ENCODE peak calls at places on chromosome 7, in five cellular contexts. D is effector memory CD4-positive, alpha-beta T cell; I is adipocyte; J is cardiac muscle cell; G is cardiac fibroblast. O is an unnamed sample.

GRCh38 chr7:19099194-19099593 is 18.2 kb downstream of the TWIST1 start:
- DNase-seq in J (no peak), D (no peak), I (no peak), G (no peak), O (no peak)

GRCh38 chr7:24877790-24878311 is 102.1 kb downstream of the OSBPL3 start:
- DNase-seq in G (peak), J (no peak), I (no peak), D (no peak), O (no peak)

GRCh38 chr7:66167773-66168367 is 37.3 kb upstream of the TPST1 start:
- DNase-seq in I (peak), G (peak), J (peak), D (no peak), O (peak)

GRCh38 chr7:117085769-117086463 is 132.6 kb downstream of the ST7 start:
- DNase-seq in D (no peak), G (peak), J (peak), I (no peak), O (peak)

GRCh38 chr7:96346291-96346953 is 24.5 kb upstream of the SLC25A13 start:
- DNase-seq in G (no peak), D (no peak), J (no peak), I (no peak), O (no peak)

GRCh38 chr7:150398965-150399320 is 19.8 kb downstream of the ZNF775 start:
- DNase-seq in G (no peak), J (no peak), I (no peak), D (no peak), O (no peak)

GRCh38 chr7:50431316-50431715 is 18.8 kb downstream of the FIGNL1 start:
- DNase-seq in J (no peak), I (no peak), G (no peak), D (no peak), O (no peak)

GRCh38 chr7:70693690-70694356 is 438.1 kb upstream of the GALNT17 start:
- DNase-seq in I (peak), G (peak), J (peak), D (peak), O (peak)

GRCh38 chr7:133258174-133258573 is 5.3 kb downstream of the EXOC4 start:
- DNase-seq in I (no peak), G (no peak), J (no peak), D (no peak), O (no peak)

GRCh38 chr7:89316584-89316983 is 521.0 kb upstream of the TEX47 start:
- DNase-seq in D (no peak), G (no peak), J (no peak), I (no peak), O (no peak)

GRCh38 chr7:73773700-73774517 is 3.8 kb upstream of the CLDN3 start:
- DNase-seq in G (no peak), D (no peak), I (no peak), J (no peak), O (no peak)

GRCh38 chr7:150379590-150380379 is 655 bp downstream of the ZNF775 start:
- DNase-seq in D (no peak), G (peak), J (no peak), I (peak), O (peak)

GRCh38 chr7:29839302-29839701 is 33.0 kb downstream of the WIPF3 start:
- DNase-seq in G (peak), D (no peak), I (peak), J (peak), O (peak)

GRCh38 chr7:111654414-111654813 is 92.1 kb upstream of the IMMP2L start:
- DNase-seq in G (peak), D (no peak), I (peak), J (no peak), O (no peak)

GRCh38 chr7:115548756-115549155 is 481.8 kb downstream of the TFEC start:
- DNase-seq in G (no peak), D (no peak), I (no peak), J (no peak), O (no peak)

GRCh38 chr7:67475293-67475692 is 478.7 kb downstream of the TYW1 start:
- DNase-seq in G (no peak), D (no peak), I (no peak), J (no peak), O (no peak)

GRCh38 chr7:92955081-92955480 is 118.7 kb upstream of the CDK6 start:
- DNase-seq in G (no peak), D (no peak), I (no peak), J (no peak), O (no peak)

GRCh38 chr7:37385787-37386186 is 62.9 kb downstream of the ELMO1 start:
- DNase-seq in D (no peak), J (no peak), G (no peak), I (no peak), O (no peak)

GRCh38 chr7:28145931-28146330 is 34.7 kb downstream of the JAZF1 start:
- DNase-seq in D (no peak), J (no peak), I (no peak), G (no peak), O (no peak)

DNA sequence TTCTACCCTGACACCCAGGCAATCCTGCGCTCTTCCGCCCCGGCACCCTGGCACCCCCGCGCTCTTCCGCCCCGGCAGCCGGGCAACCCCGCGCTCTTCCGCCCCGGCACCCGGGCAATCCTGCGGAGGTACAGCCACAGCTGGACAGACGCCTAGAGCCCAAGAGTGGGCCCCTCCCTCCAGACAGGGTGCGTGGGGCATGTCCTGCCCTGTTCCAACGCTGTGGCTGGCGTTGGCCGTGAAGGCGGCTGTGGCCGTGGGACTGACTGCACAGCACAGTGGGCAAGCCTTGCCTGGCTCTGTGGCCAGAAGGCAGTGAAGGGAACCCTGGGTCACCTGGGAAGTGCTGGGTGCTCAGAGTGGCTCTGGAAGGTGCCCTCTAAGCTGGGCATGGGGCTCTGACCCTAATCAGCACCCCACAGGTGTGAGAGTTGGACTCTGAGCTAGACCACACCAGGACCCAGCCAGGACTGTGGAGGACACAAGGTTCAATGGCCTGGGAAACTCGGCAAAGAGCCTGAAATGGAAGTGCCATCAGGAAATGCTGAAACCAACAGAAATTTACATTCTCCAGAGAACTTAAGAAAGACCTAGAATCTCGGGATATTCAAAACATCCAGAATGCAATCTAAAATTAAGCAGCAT is 253.5 kb downstream of the ELFN1 start:
- DNase-seq in I (no peak), D (no peak), G (no peak), J (no peak), O (no peak)
- H3K4me3 ChIP-seq in I (no peak), D (no peak), G (no peak), J (no peak), O (no peak)

GRCh38 chr7:1555813-1556540 is at the start of gene TMEM184A:
- DNase-seq in G (no peak), I (no peak), D (no peak), J (no peak), O (peak)

GRCh38 chr7:1552200-1552599 is 3.8 kb downstream of the TMEM184A start:
- DNase-seq in D (no peak), G (peak), J (no peak), I (no peak), O (no peak)

GRCh38 chr7:1555046-1555812 is 776 bp downstream of the TMEM184A start:
- DNase-seq in J (peak), G (peak), D (no peak), I (peak), O (peak)

GRCh38 chr7:1553513-1554210 is 2.3 kb downstream of the TMEM184A start:
- DNase-seq in G (no peak), D (no peak), I (no peak), J (no peak), O (no peak)

DNA sequence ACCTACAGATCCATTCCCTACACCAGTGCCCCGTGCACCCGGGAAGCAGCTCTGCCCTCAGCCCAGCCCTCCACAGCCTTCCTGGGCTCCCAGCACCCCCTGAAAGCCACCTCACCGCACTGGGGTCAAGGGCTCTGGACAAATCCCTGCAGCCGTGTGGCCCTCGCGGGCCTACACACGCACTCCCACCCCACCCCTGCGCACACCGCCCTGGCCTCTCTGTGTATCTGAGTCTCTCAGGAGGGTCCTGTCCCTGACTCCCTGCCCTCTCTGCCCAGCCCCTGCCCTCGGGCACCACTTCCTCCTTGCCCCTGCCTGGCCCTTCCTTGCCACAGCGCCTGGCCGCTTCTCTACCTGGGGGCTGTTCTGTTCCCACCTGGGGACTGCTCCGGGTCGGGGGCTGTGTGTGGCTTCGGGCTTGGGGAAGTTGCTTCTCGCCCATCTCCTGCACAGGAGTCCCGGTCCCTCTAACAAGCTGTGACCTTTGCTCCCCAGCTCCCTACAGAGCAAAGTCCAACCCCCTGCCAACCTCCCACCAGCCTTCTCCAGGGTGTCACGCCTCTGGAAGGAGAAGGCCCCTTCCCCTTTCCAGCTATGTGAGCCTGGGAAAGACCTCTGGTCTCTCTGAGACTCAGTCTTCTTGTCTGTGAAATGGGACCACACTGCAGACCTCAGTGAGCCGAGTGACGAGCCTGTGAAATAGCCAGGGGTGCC is 1.5 kb downstream of the TMEM184A start:
- DNase-seq in D (no peak), G (no peak), J (no peak), I (no peak), O (no peak)
- H3K4me3 ChIP-seq in D (no peak), G (no peak), J (no peak), I (no peak), O (no peak)

DNA sequence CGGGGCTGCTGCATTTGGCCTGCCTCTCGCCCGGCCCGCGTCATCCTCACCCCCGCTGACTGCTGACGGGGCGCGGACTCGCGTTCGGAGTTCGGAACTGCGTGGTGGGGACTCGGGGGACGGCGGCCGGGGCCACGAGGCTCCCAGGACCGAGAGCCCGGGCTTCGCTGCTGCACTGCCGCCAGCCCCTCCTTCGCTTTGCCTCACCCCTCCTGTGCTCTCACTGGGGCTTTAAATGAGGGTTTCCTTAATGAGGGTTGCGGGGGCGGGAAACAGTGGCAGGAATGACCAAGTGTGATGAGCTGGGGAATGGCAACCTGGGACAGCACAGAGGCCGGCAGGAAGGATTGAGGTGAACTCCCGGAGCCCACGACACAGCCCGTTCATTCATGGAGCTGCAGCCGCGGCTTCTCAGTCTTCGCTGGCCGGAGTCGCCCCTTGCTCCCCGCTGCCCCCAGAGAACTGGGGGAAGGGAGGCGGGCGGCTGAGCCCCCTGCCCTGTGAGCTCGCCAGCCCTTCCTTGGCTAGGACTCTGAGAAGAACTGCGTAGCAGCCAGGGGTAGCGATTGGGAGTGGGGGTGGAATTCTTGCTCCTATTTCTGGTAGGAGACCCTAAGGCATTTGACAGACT is 1.5 kb upstream of the LRRC4 start:
- DNase-seq in D (no peak), J (peak), G (peak), I (no peak), O (no peak)
- H3K4me3 ChIP-seq in D (no peak), J (peak), G (peak), I (peak), O (no peak)

GRCh38 chr7:137508437-137509175 is 165.1 kb upstream of the PTN start:
- DNase-seq in J (peak), I (peak), D (no peak), G (peak), O (peak)
- H3K4me3 ChIP-seq in J (no peak), I (no peak), D (no peak), G (no peak), O (no peak)

GRCh38 chr7:2019693-2020511 is 212.8 kb downstream of the MAD1L1 start:
- DNase-seq in G (peak), I (peak), J (peak), D (no peak), O (peak)
- H3K4me3 ChIP-seq in G (no peak), I (peak), J (no peak), D (no peak), O (no peak)

DNA sequence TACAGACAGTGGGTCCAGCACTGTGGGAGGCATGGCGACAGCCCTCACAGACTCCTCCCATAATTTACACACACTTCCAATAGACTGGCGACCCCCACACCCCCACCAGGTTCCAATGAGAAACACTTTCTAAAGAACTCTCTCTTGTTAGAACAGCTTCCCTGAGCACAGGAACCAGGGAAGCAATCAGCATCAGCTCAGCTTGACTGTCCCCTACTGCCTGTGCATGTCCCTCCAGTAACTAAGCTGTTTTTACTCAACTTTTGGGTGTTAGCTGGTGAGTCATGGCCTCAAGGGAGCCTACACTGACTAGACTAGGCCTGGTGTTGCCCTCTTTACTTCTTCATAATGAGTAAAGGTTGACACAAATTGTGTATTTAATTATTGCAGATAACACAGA is 32.6 kb upstream of the HERPUD2 start:
- DNase-seq in G (peak), I (peak), D (no peak), J (peak), O (peak)
- H3K4me3 ChIP-seq in G (no peak), I (no peak), D (no peak), J (no peak), O (no peak)

O was measured in epithelial cell of esophagus.